ENCODE peak calls at places on chromosomes 4 and X, in four cellular contexts. C is body of pancreas, M is tibial artery, I is suprapubic skin. Z is an unnamed sample.

GRCh38 chr4:77001907-77002306 is 52.4 kb downstream of the SEPTIN11 start:
- DNase-seq in C (no peak), M (no peak), I (no peak), Z (no peak)

GRCh38 chr4:129264008-129264657 is 168.2 kb downstream of the C4orf33 start:
- DNase-seq in C (no peak), M (no peak), I (no peak), Z (no peak)

GRCh38 chrX:27598312-27598711 is 8.2 kb downstream of the DCAF8L2 start:
- DNase-seq in C (no peak), M (no peak), I (no peak), Z (no peak)

GRCh38 chrX:37813570-37813969 is 33.7 kb downstream of the CYBB start:
- DNase-seq in C (no peak), M (no peak), I (no peak), Z (no peak)

GRCh38 chr4:132737344-132737743 is 411.8 kb upstream of the PCDH10 start:
- DNase-seq in C (no peak), M (no peak), I (no peak), Z (no peak)

GRCh38 chr4:91826186-91826585 is 477.6 kb upstream of the GRID2 start:
- DNase-seq in C (no peak), M (no peak), I (no peak), Z (no peak)

GRCh38 chr4:153082322-153083301 is 121.6 kb upstream of the TRIM2 start:
- DNase-seq in C (no peak), M (no peak), I (no peak), Z (no peak)

GRCh38 chr4:177201614-177202013 is 108.1 kb upstream of the NEIL3 start:
- DNase-seq in C (no peak), M (no peak), I (no peak), Z (no peak)

GRCh38 chr4:75327804-75328512 is 186.2 kb downstream of the RCHY1 start:
- DNase-seq in C (peak; percentile 30), M (peak; percentile 58), I (no peak), Z (no peak)

GRCh38 chr4:19224820-19225219 is 1026.9 kb upstream of the SLIT2 start:
- DNase-seq in C (no peak), M (no peak), I (no peak), Z (no peak)

GRCh38 chr4:146371812-146372211 is 149.9 kb downstream of the SLC10A7 start:
- DNase-seq in C (no peak), M (no peak), I (no peak), Z (no peak)

GRCh38 chr4:67712000-67712625 is 11.2 kb upstream of the UBA6 start:
- DNase-seq in C (no peak), M (no peak), I (no peak), Z (no peak)

GRCh38 chr4:36446275-36446674 is 164.9 kb downstream of the DTHD1 start:
- DNase-seq in C (no peak), M (no peak), I (no peak), Z (no peak)

GRCh38 chrX:150692837-150693781 is at the start of gene MTMR1:
- DNase-seq in C (peak; percentile 39), M (peak; percentile 22), I (peak; percentile 69), Z (no peak)

GRCh38 chrX:38262715-38263620 is 42.3 kb upstream of the SRPX start:
- DNase-seq in C (no peak), M (no peak), I (no peak), Z (no peak)

GRCh38 chr4:48095441-48095840 is 38.6 kb downstream of the TXK start:
- DNase-seq in C (no peak), M (no peak), I (no peak), Z (no peak)

GRCh38 chr4:832536-832935 is 6.6 kb upstream of the CPLX1 start:
- DNase-seq in C (no peak), M (no peak), I (no peak), Z (no peak)

GRCh38 chr4:27168783-27169182 is 308.1 kb downstream of the STIM2 start:
- DNase-seq in C (no peak), M (no peak), I (no peak), Z (no peak)

GRCh38 chr4:109232666-109233065 is 69.8 kb downstream of the COL25A1 start:
- DNase-seq in C (no peak), M (no peak), I (no peak), Z (no peak)

GRCh38 chrX:10516781-10517322 is 103.5 kb downstream of the MID1 start:
- DNase-seq in C (no peak), M (no peak), I (no peak), Z (no peak)

GRCh38 chrX:18146954-18147353 is 73.7 kb downstream of the BEND2 start:
- DNase-seq in C (no peak), M (no peak), I (no peak), Z (no peak)

GRCh38 chr4:20095805-20096541 is 155.7 kb upstream of the SLIT2 start:
- DNase-seq in C (no peak), M (no peak), I (no peak), Z (no peak)

GRCh38 chrX:1093112-1093511 is 119.3 kb downstream of the CRLF2 start:
- DNase-seq in C (no peak), M (no peak), I (no peak), Z (no peak)

GRCh38 chr4:94251094-94251493 is 43.4 kb downstream of the SMARCAD1 start:
- DNase-seq in C (no peak), M (no peak), I (no peak), Z (no peak)

GRCh38 chrX:71178908-71179307 is 34.3 kb downstream of the NLGN3 start:
- DNase-seq in C (peak; percentile 66), M (peak; percentile 31), I (no peak), Z (no peak)

GRCh38 chrX:71173440-71173839 is 28.8 kb downstream of the NLGN3 start:
- DNase-seq in C (no peak), M (no peak), I (no peak), Z (no peak)

GRCh38 chrX:71174795-71175194 is 30.2 kb downstream of the NLGN3 start:
- DNase-seq in C (no peak), M (no peak), I (no peak), Z (no peak)

GRCh38 chrX:71177327-71177726 is 32.7 kb downstream of the NLGN3 start:
- DNase-seq in C (no peak), M (no peak), I (no peak), Z (no peak)

DNA sequence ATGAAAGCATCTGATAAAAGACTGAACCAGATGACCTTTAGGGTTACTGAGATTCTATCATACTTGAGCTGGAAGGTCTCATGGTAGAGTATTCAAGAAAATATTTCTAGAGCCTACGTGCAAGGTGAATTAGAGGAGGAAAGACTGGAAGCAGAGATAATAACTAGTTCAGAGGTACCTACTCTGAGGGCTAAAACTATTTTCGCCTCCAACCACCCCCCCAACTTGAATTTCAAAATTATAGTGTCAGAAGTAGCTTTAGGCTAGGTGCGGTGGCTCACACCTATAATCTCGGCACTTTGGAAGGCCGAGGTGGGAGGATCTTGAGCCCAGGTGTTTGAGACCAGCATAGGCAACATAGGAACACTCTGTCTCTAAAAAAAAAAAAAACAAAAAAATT is 30.9 kb downstream of the NLGN3 start:
- DNase-seq in C (no peak), M (no peak), I (no peak), Z (no peak)
- H3K9me3 ChIP-seq in C (no peaks in the 10 kb centered on the region), M (no peaks in the 10 kb centered on the region), I (no peaks in the 10 kb centered on the region), Z (no peaks in the 10 kb centered on the region)

GRCh38 chrX:12496343-12496742 is 294.9 kb upstream of the PRPS2 start:
- DNase-seq in C (no peak), M (no peak), I (no peak), Z (no peak)
- H3K4me3 ChIP-seq in C (no peak overlapping the region), M (no peak overlapping the region), I (no peak overlapping the region), Z (no peak overlapping the region)

GRCh38 chr4:102862016-102862415 is 6.8 kb upstream of the CISD2 start:
- DNase-seq in C (no peak), M (no peak), I (no peak), Z (no peak)
- H3K9me3 ChIP-seq in C (no peaks in the 10 kb centered on the region), M (no peaks in the 10 kb centered on the region), I (no peaks in the 10 kb centered on the region), Z (peaks cover 13% of the 10 kb centered on the region)

GRCh38 chrX:39897741-39898097 is 200.0 kb downstream of the BCOR start:
- DNase-seq in C (no peak), M (no peak), I (no peak), Z (no peak)
- H3K4me3 ChIP-seq in C (no peak overlapping the region), M (no peak overlapping the region), I (no peak overlapping the region), Z (no peak overlapping the region)

GRCh38 chrX:131826572-131826971 is 196.5 kb upstream of the STK26 start:
- DNase-seq in C (no peak), M (no peak), I (no peak), Z (no peak)

GRCh38 chrX:131828482-131828881 is 194.6 kb upstream of the STK26 start:
- DNase-seq in C (no peak), M (no peak), I (no peak), Z (no peak)

GRCh38 chrX:131827935-131828334 is 195.2 kb upstream of the STK26 start:
- DNase-seq in C (peak; percentile 13), M (no peak), I (no peak), Z (no peak)

GRCh38 chrX:131830400-131831184 is 192.5 kb upstream of the STK26 start:
- DNase-seq in C (peak; percentile 87), M (peak; percentile 46), I (no peak), Z (no peak)

DNA sequence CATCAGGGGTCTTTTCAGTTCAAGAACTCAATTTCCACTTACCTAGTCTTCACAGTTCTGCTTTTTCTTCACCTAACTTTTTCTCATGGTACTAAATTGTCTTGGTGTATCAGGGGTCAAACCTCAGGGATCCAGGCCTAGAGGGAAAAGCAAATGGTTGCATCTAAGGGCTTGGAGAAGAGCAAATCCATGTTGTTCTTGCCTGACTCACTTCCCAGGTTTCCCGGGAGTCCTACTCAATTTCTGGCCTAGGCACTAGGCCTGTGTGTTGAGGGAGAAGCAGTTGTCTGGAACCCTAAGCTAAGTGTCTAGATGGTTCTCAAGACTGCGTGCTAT is 191.9 kb upstream of the STK26 start:
- DNase-seq in C (no peak), M (no peak), I (no peak), Z (no peak)
- H3K9me3 ChIP-seq in C (no peaks in the 10 kb centered on the region), M (no peaks in the 10 kb centered on the region), I (no peaks in the 10 kb centered on the region), Z (no peaks in the 10 kb centered on the region)

DNA sequence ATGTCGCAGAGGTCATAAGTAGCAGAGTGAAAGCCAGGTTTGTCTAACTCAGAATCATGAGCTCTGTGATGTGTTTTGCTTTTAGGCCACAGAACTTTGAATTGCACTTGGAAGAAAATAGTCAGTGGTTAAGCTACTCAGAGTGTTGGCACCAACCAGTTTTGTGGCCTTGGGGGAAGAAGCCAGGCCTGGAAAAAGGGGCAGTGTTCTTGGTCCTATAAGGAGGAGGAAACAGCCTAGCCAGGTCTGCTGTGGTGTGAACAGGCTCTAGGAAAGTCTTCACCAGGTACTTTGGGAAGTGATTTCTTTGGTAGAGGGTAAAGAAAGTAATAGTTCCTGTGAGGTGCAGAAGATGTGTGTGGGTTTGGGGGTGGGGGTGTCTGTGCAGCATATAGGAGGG is 49.2 kb downstream of the FHIP1A start:
- DNase-seq in C (peak; percentile 65), M (no peak), I (no peak), Z (no peak)
- H3K4me3 ChIP-seq in C (no peak overlapping the region), M (no peak overlapping the region), I (no peak overlapping the region), Z (no peak overlapping the region)

GRCh38 chrX:125810856-125811255 is 355.2 kb downstream of the DCAF12L2 start:
- DNase-seq in C (no peak), M (no peak), I (no peak), Z (no peak)
- H3K9me3 ChIP-seq in C (no peaks in the 10 kb centered on the region), M (no peaks in the 10 kb centered on the region), I (no peaks in the 10 kb centered on the region), Z (no peaks in the 10 kb centered on the region)

Z was measured in esophagus squamous epithelium.